ENCODE peak calls at places on chromosomes 1 and 21, in four cellular contexts. One of them, this sample, is unnamed.

GRCh38 chr21:45291613-45292398 is 4.1 kb upstream of the POFUT2 start:
- DNase-seq in CD8-positive, alpha-beta T cell: no peak
- DNase-seq in CD4-positive, alpha-beta T cell: no peak
- DNase-seq in psoas muscle: no peak
- DNase-seq in this sample: no peak

GRCh38 chr1:230735447-230735846 is 11.7 kb upstream of the CAPN9 start:
- DNase-seq in CD8-positive, alpha-beta T cell: no peak
- DNase-seq in CD4-positive, alpha-beta T cell: no peak
- DNase-seq in psoas muscle: no peak
- DNase-seq in this sample: no peak

GRCh38 chr1:12010751-12011570 is 8.3 kb upstream of the MIIP start:
- DNase-seq in CD8-positive, alpha-beta T cell: no peak
- DNase-seq in CD4-positive, alpha-beta T cell: no peak
- DNase-seq in psoas muscle: peak; percentile 52
- DNase-seq in this sample: no peak

GRCh38 chr1:59314776-59315528 is 18.1 kb downstream of the FGGY start:
- DNase-seq in CD8-positive, alpha-beta T cell: no peak
- DNase-seq in CD4-positive, alpha-beta T cell: no peak
- DNase-seq in psoas muscle: no peak
- DNase-seq in this sample: no peak

GRCh38 chr1:10399487-10399917 is 638 bp downstream of the PGD start:
- DNase-seq in CD8-positive, alpha-beta T cell: no peak
- DNase-seq in CD4-positive, alpha-beta T cell: no peak
- DNase-seq in psoas muscle: no peak
- DNase-seq in this sample: peak; percentile 27

GRCh38 chr1:184253921-184254320 is 132.9 kb upstream of the C1orf21 start:
- DNase-seq in CD8-positive, alpha-beta T cell: no peak
- DNase-seq in CD4-positive, alpha-beta T cell: no peak
- DNase-seq in psoas muscle: no peak
- DNase-seq in this sample: no peak

GRCh38 chr1:41357451-41358151 is 3.6 kb upstream of the FOXO6 start:
- DNase-seq in CD8-positive, alpha-beta T cell: no peak
- DNase-seq in CD4-positive, alpha-beta T cell: peak; percentile 21
- DNase-seq in psoas muscle: no peak
- DNase-seq in this sample: no peak

GRCh38 chr1:61149010-61149860 is 66.9 kb downstream of the NFIA start:
- DNase-seq in CD8-positive, alpha-beta T cell: no peak
- DNase-seq in CD4-positive, alpha-beta T cell: no peak
- DNase-seq in psoas muscle: no peak
- DNase-seq in this sample: no peak

GRCh38 chr1:168786476-168787330 is 57.7 kb upstream of the DPT start:
- DNase-seq in CD8-positive, alpha-beta T cell: no peak
- DNase-seq in CD4-positive, alpha-beta T cell: no peak
- DNase-seq in psoas muscle: no peak
- DNase-seq in this sample: no peak

GRCh38 chr1:156703741-156704140 is 1.6 kb downstream of the CRABP2 start:
- DNase-seq in CD8-positive, alpha-beta T cell: no peak
- DNase-seq in CD4-positive, alpha-beta T cell: no peak
- DNase-seq in psoas muscle: no peak
- DNase-seq in this sample: no peak

GRCh38 chr1:101971309-101971708 is 25.4 kb downstream of the OLFM3 start:
- DNase-seq in CD8-positive, alpha-beta T cell: no peak
- DNase-seq in CD4-positive, alpha-beta T cell: no peak
- DNase-seq in psoas muscle: no peak
- DNase-seq in this sample: no peak

GRCh38 chr21:34690793-34691175 is 22.0 kb downstream of the CLIC6 start:
- DNase-seq in CD8-positive, alpha-beta T cell: no peak
- DNase-seq in CD4-positive, alpha-beta T cell: no peak
- DNase-seq in psoas muscle: no peak
- DNase-seq in this sample: no peak

GRCh38 chr1:192980856-192981255 is 78.3 kb downstream of the UCHL5 start:
- DNase-seq in CD8-positive, alpha-beta T cell: no peak
- DNase-seq in CD4-positive, alpha-beta T cell: no peak
- DNase-seq in psoas muscle: no peak
- DNase-seq in this sample: no peak

GRCh38 chr1:203480525-203481084 is 5.0 kb downstream of the PRELP start:
- DNase-seq in CD8-positive, alpha-beta T cell: peak; percentile 39
- DNase-seq in CD4-positive, alpha-beta T cell: peak; percentile 65
- DNase-seq in psoas muscle: peak; percentile 76
- DNase-seq in this sample: peak; percentile 92

GRCh38 chr1:192763243-192763642 is 45.6 kb upstream of the RGS2 start:
- DNase-seq in CD8-positive, alpha-beta T cell: no peak
- DNase-seq in CD4-positive, alpha-beta T cell: no peak
- DNase-seq in psoas muscle: no peak
- DNase-seq in this sample: peak; percentile 29

GRCh38 chr1:212607206-212607923 is 1.2 kb upstream of the ATF3 start:
- DNase-seq in CD8-positive, alpha-beta T cell: no peak
- DNase-seq in CD4-positive, alpha-beta T cell: no peak
- DNase-seq in psoas muscle: peak; percentile 62
- DNase-seq in this sample: no peak

GRCh38 chr1:51542158-51542953 is 23.3 kb upstream of the EPS15 start:
- DNase-seq in CD8-positive, alpha-beta T cell: no peak
- DNase-seq in CD4-positive, alpha-beta T cell: no peak
- DNase-seq in psoas muscle: no peak
- DNase-seq in this sample: no peak

GRCh38 chr1:201539561-201540404 is 856 bp downstream of the NAV1 start:
- DNase-seq in CD8-positive, alpha-beta T cell: no peak
- DNase-seq in CD4-positive, alpha-beta T cell: no peak
- DNase-seq in psoas muscle: peak; percentile 74
- DNase-seq in this sample: peak; percentile 71

GRCh38 chr1:98387701-98388100 is 273.8 kb upstream of the SNX7 start:
- DNase-seq in CD8-positive, alpha-beta T cell: no peak
- DNase-seq in CD4-positive, alpha-beta T cell: no peak
- DNase-seq in psoas muscle: no peak
- DNase-seq in this sample: no peak

GRCh38 chr1:11026903-11027302 is 14.4 kb downstream of the TARDBP start:
- DNase-seq in CD8-positive, alpha-beta T cell: no peak
- DNase-seq in CD4-positive, alpha-beta T cell: no peak
- DNase-seq in psoas muscle: no peak
- DNase-seq in this sample: no peak

GRCh38 chr1:43152866-43153265 is 19.2 kb downstream of the EBNA1BP2 start:
- DNase-seq in CD8-positive, alpha-beta T cell: no peak
- DNase-seq in CD4-positive, alpha-beta T cell: no peak
- DNase-seq in psoas muscle: no peak
- DNase-seq in this sample: no peak

GRCh38 chr1:202069670-202070069 is 53.0 kb upstream of the GPR37L1 start:
- DNase-seq in CD8-positive, alpha-beta T cell: no peak
- DNase-seq in CD4-positive, alpha-beta T cell: no peak
- DNase-seq in psoas muscle: no peak
- DNase-seq in this sample: no peak

GRCh38 chr1:6870571-6870970 is 85.3 kb downstream of the CAMTA1 start:
- DNase-seq in CD8-positive, alpha-beta T cell: no peak
- DNase-seq in CD4-positive, alpha-beta T cell: no peak
- DNase-seq in psoas muscle: no peak
- DNase-seq in this sample: peak; percentile 41

GRCh38 chr1:9630331-9631081 is 21.0 kb upstream of the PIK3CD start:
- DNase-seq in CD8-positive, alpha-beta T cell: peak; percentile 32
- DNase-seq in CD4-positive, alpha-beta T cell: peak; percentile 43
- DNase-seq in psoas muscle: no peak
- DNase-seq in this sample: no peak

GRCh38 chr1:153805042-153805745 is 30.0 kb downstream of the SLC27A3 start:
- DNase-seq in CD8-positive, alpha-beta T cell: peak; percentile 37
- DNase-seq in CD4-positive, alpha-beta T cell: no peak
- DNase-seq in psoas muscle: peak; percentile 71
- DNase-seq in this sample: peak; percentile 91

GRCh38 chr1:34199927-34200326 is 23.2 kb downstream of the C1orf94 start:
- DNase-seq in CD8-positive, alpha-beta T cell: no peak
- DNase-seq in CD4-positive, alpha-beta T cell: no peak
- DNase-seq in psoas muscle: no peak
- DNase-seq in this sample: peak; percentile 45

GRCh38 chr1:213724640-213725536 is 262.9 kb upstream of the PROX1 start:
- DNase-seq in CD8-positive, alpha-beta T cell: no peak
- DNase-seq in CD4-positive, alpha-beta T cell: no peak
- DNase-seq in psoas muscle: peak; percentile 54
- DNase-seq in this sample: peak; percentile 19

GRCh38 chr1:94903318-94904009 is 23.4 kb downstream of the CNN3 start:
- DNase-seq in CD8-positive, alpha-beta T cell: no peak
- DNase-seq in CD4-positive, alpha-beta T cell: no peak
- DNase-seq in psoas muscle: no peak
- DNase-seq in this sample: no peak

GRCh38 chr21:46153259-46154154 is 1.9 kb downstream of the FTCD start:
- DNase-seq in CD8-positive, alpha-beta T cell: peak; percentile 17
- DNase-seq in CD4-positive, alpha-beta T cell: peak; percentile 65
- DNase-seq in psoas muscle: peak; percentile 69
- DNase-seq in this sample: peak; percentile 8

GRCh38 chr1:164953815-164954214 is 394.8 kb downstream of the PBX1 start:
- DNase-seq in CD8-positive, alpha-beta T cell: no peak
- DNase-seq in CD4-positive, alpha-beta T cell: no peak
- DNase-seq in psoas muscle: no peak
- DNase-seq in this sample: no peak

GRCh38 chr1:156801409-156802121 is 15.1 kb downstream of the SH2D2A start:
- DNase-seq in CD8-positive, alpha-beta T cell: no peak
- DNase-seq in CD4-positive, alpha-beta T cell: no peak
- DNase-seq in psoas muscle: no peak
- DNase-seq in this sample: peak; percentile 66

GRCh38 chr1:165364432-165365133 is 8.1 kb upstream of the LMX1A start:
- DNase-seq in CD8-positive, alpha-beta T cell: no peak
- DNase-seq in CD4-positive, alpha-beta T cell: no peak
- DNase-seq in psoas muscle: peak; percentile 93
- DNase-seq in this sample: no peak

GRCh38 chr1:208461680-208462079 is 217.5 kb upstream of the PLXNA2 start:
- DNase-seq in CD8-positive, alpha-beta T cell: no peak
- DNase-seq in CD4-positive, alpha-beta T cell: no peak
- DNase-seq in psoas muscle: no peak
- DNase-seq in this sample: no peak

GRCh38 chr1:1630191-1630964 is 1.6 kb upstream of the MMP23B start:
- DNase-seq in CD8-positive, alpha-beta T cell: peak; percentile 89
- DNase-seq in CD4-positive, alpha-beta T cell: peak; percentile 93
- DNase-seq in psoas muscle: peak; percentile 86
- DNase-seq in this sample: no peak

GRCh38 chr21:45592208-45592619 is 50.0 kb upstream of the SLC19A1 start:
- DNase-seq in CD8-positive, alpha-beta T cell: peak; percentile 13
- DNase-seq in CD4-positive, alpha-beta T cell: peak; percentile 62
- DNase-seq in psoas muscle: no peak
- DNase-seq in this sample: no peak

GRCh38 chr1:109446236-109446635 is 20.0 kb upstream of the PSMA5 start:
- DNase-seq in CD8-positive, alpha-beta T cell: no peak
- DNase-seq in CD4-positive, alpha-beta T cell: no peak
- DNase-seq in psoas muscle: no peak
- DNase-seq in this sample: peak; percentile 91

GRCh38 chr1:8457771-8458409 is 140.0 kb downstream of the SLC45A1 start:
- DNase-seq in CD8-positive, alpha-beta T cell: no peak
- DNase-seq in CD4-positive, alpha-beta T cell: no peak
- DNase-seq in psoas muscle: no peak
- DNase-seq in this sample: no peak

GRCh38 chr1:151478140-151478812 is 19.0 kb upstream of the POGZ start:
- DNase-seq in CD8-positive, alpha-beta T cell: no peak
- DNase-seq in CD4-positive, alpha-beta T cell: no peak
- DNase-seq in psoas muscle: no peak
- DNase-seq in this sample: no peak

GRCh38 chr1:210446479-210446878 is 117.8 kb downstream of the HHAT start:
- DNase-seq in CD8-positive, alpha-beta T cell: peak; percentile 66
- DNase-seq in CD4-positive, alpha-beta T cell: peak; percentile 70
- DNase-seq in psoas muscle: no peak
- DNase-seq in this sample: no peak

GRCh38 chr1:4796161-4796998 is 142.0 kb downstream of the AJAP1 start:
- DNase-seq in CD8-positive, alpha-beta T cell: no peak
- DNase-seq in CD4-positive, alpha-beta T cell: no peak
- DNase-seq in psoas muscle: no peak
- DNase-seq in this sample: no peak
- TF ChIP-seq CTCF in CD8-positive, alpha-beta T cell: no peak
- TF ChIP-seq CTCF in CD4-positive, alpha-beta T cell: no peak
- TF ChIP-seq CTCF in psoas muscle: no peak
- TF ChIP-seq CTCF in this sample: no peak

GRCh38 chr1:66436378-66437135 is 97.4 kb upstream of the SGIP1 start:
- DNase-seq in CD8-positive, alpha-beta T cell: no peak
- DNase-seq in CD4-positive, alpha-beta T cell: no peak
- DNase-seq in psoas muscle: no peak
- DNase-seq in this sample: peak; percentile 96
- TF ChIP-seq CTCF in CD8-positive, alpha-beta T cell: peak; percentile 22
- TF ChIP-seq CTCF in CD4-positive, alpha-beta T cell: peak; percentile 18
- TF ChIP-seq CTCF in psoas muscle: no peak
- TF ChIP-seq CTCF in this sample: peak; percentile 81

GRCh38 chr1:28840928-28841544 is 29.1 kb downstream of the OPRD1 start:
- DNase-seq in CD8-positive, alpha-beta T cell: no peak
- DNase-seq in CD4-positive, alpha-beta T cell: no peak
- DNase-seq in psoas muscle: no peak
- DNase-seq in this sample: no peak
- TF ChIP-seq CTCF in CD8-positive, alpha-beta T cell: no peak
- TF ChIP-seq CTCF in CD4-positive, alpha-beta T cell: no peak
- TF ChIP-seq CTCF in psoas muscle: no peak
- TF ChIP-seq CTCF in this sample: no peak

GRCh38 chr1:84773933-84774497 is 83.8 kb upstream of the SSX2IP start:
- DNase-seq in CD8-positive, alpha-beta T cell: no peak
- DNase-seq in CD4-positive, alpha-beta T cell: no peak
- DNase-seq in psoas muscle: no peak
- DNase-seq in this sample: no peak

GRCh38 chr1:84770481-84770880 is 80.2 kb upstream of the SSX2IP start:
- DNase-seq in CD8-positive, alpha-beta T cell: no peak
- DNase-seq in CD4-positive, alpha-beta T cell: no peak
- DNase-seq in psoas muscle: no peak
- DNase-seq in this sample: no peak

GRCh38 chr1:84773195-84773594 is 82.9 kb upstream of the SSX2IP start:
- DNase-seq in CD8-positive, alpha-beta T cell: no peak
- DNase-seq in CD4-positive, alpha-beta T cell: no peak
- DNase-seq in psoas muscle: no peak
- DNase-seq in this sample: no peak

GRCh38 chr1:84772428-84772943 is 82.2 kb upstream of the SSX2IP start:
- DNase-seq in CD8-positive, alpha-beta T cell: peak; percentile 41
- DNase-seq in CD4-positive, alpha-beta T cell: peak; percentile 63
- DNase-seq in psoas muscle: peak; percentile 70
- DNase-seq in this sample: peak; percentile 72

DNA sequence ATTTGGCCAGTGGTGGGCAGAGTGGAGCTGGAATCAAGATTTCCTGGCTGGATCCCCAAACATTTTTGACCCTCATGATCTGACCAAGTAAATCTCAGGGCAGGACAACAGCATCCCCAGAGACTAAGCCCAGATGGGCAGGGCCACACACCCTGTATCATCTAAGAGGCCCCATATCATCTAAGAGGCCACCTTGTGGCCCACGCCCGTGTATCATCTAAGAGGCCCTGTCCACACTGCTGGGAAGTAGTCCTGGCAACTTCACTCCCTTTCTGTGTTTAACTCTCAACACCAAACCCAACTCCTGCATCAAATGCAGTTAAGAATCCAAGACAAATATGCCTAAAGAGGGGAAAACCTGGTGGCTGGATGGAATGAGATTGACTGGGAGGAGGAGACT is 81.6 kb upstream of the SSX2IP start:
- DNase-seq in CD8-positive, alpha-beta T cell: no peak
- DNase-seq in CD4-positive, alpha-beta T cell: no peak
- DNase-seq in psoas muscle: no peak
- DNase-seq in this sample: no peak
- TF ChIP-seq CTCF in CD8-positive, alpha-beta T cell: no peak
- TF ChIP-seq CTCF in CD4-positive, alpha-beta T cell: no peak
- TF ChIP-seq CTCF in psoas muscle: no peak
- TF ChIP-seq CTCF in this sample: no peak

DNA sequence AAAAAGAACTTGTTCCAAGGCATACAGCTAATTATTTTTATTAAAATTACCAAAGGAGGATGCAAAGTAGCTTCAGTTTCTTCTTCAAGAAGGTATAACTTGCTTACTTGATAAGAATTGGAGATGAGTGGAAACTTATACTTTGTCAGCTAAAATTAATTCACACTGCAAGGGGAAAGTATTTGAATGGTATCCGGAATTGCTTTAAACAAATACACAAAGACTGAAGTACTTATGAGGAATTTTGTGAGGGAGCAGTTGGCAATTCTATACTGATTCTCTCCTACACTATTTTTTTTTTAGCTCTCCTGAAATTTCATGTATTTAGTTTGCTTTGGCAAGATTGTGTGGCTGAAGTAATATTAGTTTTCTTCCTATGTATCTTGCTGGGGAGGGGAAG is 39.2 kb upstream of the GRIK1 start:
- DNase-seq in CD8-positive, alpha-beta T cell: no peak
- DNase-seq in CD4-positive, alpha-beta T cell: no peak
- DNase-seq in psoas muscle: no peak
- DNase-seq in this sample: no peak
- TF ChIP-seq CTCF in CD8-positive, alpha-beta T cell: no peak
- TF ChIP-seq CTCF in CD4-positive, alpha-beta T cell: no peak
- TF ChIP-seq CTCF in psoas muscle: no peak
- TF ChIP-seq CTCF in this sample: no peak

This sample was measured in HFFc6.